ENCODE peak calls at places on chromosomes 6 and 20, in ten cellular contexts. U is GM13976; H is activated CD8-positive, alpha-beta T cell treated with anti-CD3 and anti-CD28 coated beads for 36 hours; K is lower lobe of right lung; O is fibroblast of pulmonary artery; S is CD4-positive, alpha-beta T cell; J is HFF-Myc; P is GM10248; I is GM12878; M is left ventricle myocardium inferior. L is an unnamed sample.

GRCh38 chr20:35978041-35978513 is 9.7 kb downstream of the CNBD2 start:
- DNase-seq in O (peak), H (no peak), K (no peak), M (no peak), U (no peak), J (no peak), I (no peak), P (no peak), S (no peak), L (no peak)

GRCh38 chr6:89487864-89488263 is 54.9 kb downstream of the ANKRD6 start:
- DNase-seq in U (no peak), H (peak), P (no peak), K (no peak), S (no peak), I (no peak), M (no peak), J (no peak), O (no peak), L (no peak)

GRCh38 chr20:51890003-51890402 is 87.7 kb upstream of the SALL4 start:
- DNase-seq in O (no peak), H (no peak), S (no peak), I (no peak), J (no peak), P (no peak), U (no peak), M (no peak), K (no peak), L (no peak)

GRCh38 chr20:1830240-1830639 is 65.0 kb upstream of the SIRPA start:
- DNase-seq in H (no peak), M (peak), U (no peak), P (no peak), I (no peak), O (peak), J (peak), K (no peak), S (no peak), L (no peak)

GRCh38 chr20:61055130-61055529 is 196.9 kb upstream of the CDH4 start:
- DNase-seq in U (no peak), H (no peak), P (no peak), M (no peak), J (no peak), K (no peak), S (no peak), I (no peak), O (no peak), L (no peak)

GRCh38 chr6:42726026-42726425 is 3.6 kb upstream of the PRPH2 start:
- DNase-seq in M (no peak), K (no peak), P (peak), J (no peak), U (peak), H (no peak), O (no peak), S (no peak), I (no peak), L (no peak)

GRCh38 chr20:58014628-58015315 is 213.7 kb downstream of the ANKRD60 start:
- DNase-seq in J (no peak), P (no peak), U (no peak), I (no peak), O (no peak), K (no peak), S (no peak), M (no peak), H (peak), L (no peak)

GRCh38 chr6:169812257-169812644 is 60.8 kb downstream of the ERMARD start:
- DNase-seq in O (no peak), I (no peak), U (no peak), K (no peak), J (no peak), M (no peak), H (no peak), S (no peak), P (no peak), L (no peak)

GRCh38 chr6:133820208-133820607 is 68.7 kb upstream of the TCF21 start:
- DNase-seq in I (no peak), S (no peak), P (no peak), J (no peak), U (no peak), M (no peak), H (no peak), K (no peak), O (no peak), L (no peak)

GRCh38 chr6:133814797-133815196 is 74.1 kb upstream of the TCF21 start:
- DNase-seq in P (no peak), H (peak), O (peak), I (no peak), M (no peak), K (no peak), S (no peak), J (no peak), U (no peak), L (no peak)

GRCh38 chr6:133818320-133818719 is 70.6 kb upstream of the TCF21 start:
- DNase-seq in O (no peak), J (no peak), H (no peak), U (no peak), S (no peak), M (no peak), K (no peak), I (no peak), P (no peak), L (no peak)

GRCh38 chr6:133815313-133815712 is 73.6 kb upstream of the TCF21 start:
- DNase-seq in I (no peak), K (no peak), S (no peak), H (no peak), J (no peak), O (no peak), U (no peak), P (no peak), M (no peak), L (no peak)

GRCh38 chr6:133817460-133818047 is 71.4 kb upstream of the TCF21 start:
- DNase-seq in M (no peak), K (no peak), O (no peak), J (no peak), I (no peak), U (peak), S (peak), H (peak), P (peak), L (peak)
- TF ChIP-seq CTCF in M (peak), K (peak), O (peak), J (peak), I (peak), U (peak), S (peak), H (peak), P (peak), L (peak)

DNA sequence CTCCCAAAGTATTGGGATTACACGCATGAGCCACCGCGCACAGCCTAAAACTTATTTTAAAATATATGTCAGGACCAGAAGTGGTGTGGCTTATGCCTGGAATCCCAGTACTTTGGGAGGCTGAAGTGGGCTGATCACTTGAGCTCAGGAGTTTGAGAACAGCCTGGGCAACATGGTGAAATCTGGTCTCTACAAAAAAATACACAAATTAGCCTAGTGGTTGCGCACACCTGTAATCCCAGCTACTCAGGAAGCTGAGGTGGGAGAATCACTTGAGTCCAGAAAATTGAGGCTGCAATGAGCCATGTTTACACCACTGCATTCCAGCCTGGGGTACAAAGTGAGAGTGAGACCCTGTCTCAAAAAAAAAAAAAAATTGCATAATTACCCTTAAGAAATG is 13.7 kb downstream of the PXT1 start:
- DNase-seq in O (no peak), P (no peak), S (no peak), U (no peak), J (no peak), I (no peak), K (no peak), H (no peak), M (no peak), L (no peak)
- TF ChIP-seq CTCF in O (peak), P (peak), S (peak), U (peak), J (peak), I (no peak), K (no peak), H (no peak), M (no peak), L (no peak)

GRCh38 chr6:76682842-76683241 is 610.4 kb upstream of the IMPG1 start:
- DNase-seq in S (no peak), U (no peak), I (no peak), K (no peak), O (peak), P (no peak), J (no peak), H (no peak), M (no peak), L (no peak)
- TF ChIP-seq CTCF in S (no peak), U (no peak), I (peak), K (peak), O (peak), P (peak), J (peak), H (no peak), M (peak), L (peak)

GRCh38 chr20:22492497-22492896 is 91.9 kb downstream of the FOXA2 start:
- DNase-seq in J (no peak), H (no peak), U (no peak), M (no peak), K (no peak), P (no peak), I (no peak), S (no peak), O (no peak), L (no peak)
- TF ChIP-seq CTCF in J (no peak), H (no peak), U (no peak), M (no peak), K (no peak), P (no peak), I (no peak), S (no peak), O (no peak), L (no peak)